ENCODE peak calls at places on chromosomes 11 and 22, in eight cellular contexts. E is tibial nerve, B is suprapubic skin, L is GM12878, U is A549, Z is SK-N-SH, P is esophagus muscularis mucosa, M is H1. H is an unnamed sample.

GRCh38 chr11:133164986-133165385 is 367.3 kb downstream of the OPCML start:
- DNase-seq in E (no peak), B (no peak), L (no peak), U (no peak), Z (no peak), P (no peak), M (no peak), H (no peak)

GRCh38 chr11:109547356-109548027 is 125.5 kb downstream of the C11orf87 start:
- DNase-seq in E (no peak), B (no peak), L (no peak), U (no peak), Z (no peak), P (no peak), M (no peak), H (no peak)

GRCh38 chr11:113896156-113896879 is 8.3 kb upstream of the HTR3B start:
- DNase-seq in E (peak; percentile 54), B (no peak), L (no peak), U (peak; percentile 22), Z (peak; percentile 61), P (no peak), M (no peak), H (no peak)

GRCh38 chr22:32237905-32238304 is 17.2 kb downstream of the SLC5A4 start:
- DNase-seq in E (no peak), B (no peak), L (no peak), U (no peak), Z (no peak), P (no peak), M (no peak), H (no peak)

GRCh38 chr11:35523351-35523768 is 2.1 kb downstream of the PAMR1 start:
- DNase-seq in E (no peak), B (no peak), L (no peak), U (no peak), Z (no peak), P (no peak), M (no peak), H (no peak)

GRCh38 chr11:132310390-132311375 is 940.3 kb downstream of the NTM start:
- DNase-seq in E (no peak), B (no peak), L (no peak), U (no peak), Z (peak; percentile 71), P (no peak), M (no peak), H (no peak)

GRCh38 chr22:39308614-39309363 is 10.6 kb downstream of the RPL3 start:
- DNase-seq in E (peak; percentile 53), B (peak; percentile 88), L (no peak), U (peak; percentile 78), Z (no peak), P (no peak), M (no peak), H (peak; percentile 89)

GRCh38 chr11:100442017-100442416 is 245.1 kb upstream of the ARHGAP42 start:
- DNase-seq in E (no peak), B (no peak), L (no peak), U (no peak), Z (no peak), P (no peak), M (no peak), H (no peak)

GRCh38 chr11:111936045-111936400 is 1.1 kb upstream of the DIXDC1 start:
- DNase-seq in E (no peak), B (no peak), L (no peak), U (no peak), Z (no peak), P (no peak), M (no peak), H (no peak)

GRCh38 chr22:46830001-46830715 is 67.7 kb downstream of the TBC1D22A start:
- DNase-seq in E (peak; percentile 52), B (no peak), L (no peak), U (peak; percentile 69), Z (peak; percentile 61), P (peak; percentile 91), M (no peak), H (peak; percentile 82)

GRCh38 chr22:20418211-20418788 is 19.3 kb downstream of the SCARF2 start:
- DNase-seq in E (peak; percentile 71), B (peak; percentile 87), L (no peak), U (peak; percentile 78), Z (peak; percentile 88), P (no peak), M (no peak), H (peak; percentile 96)

GRCh38 chr22:48592931-48593330 is 1234.7 kb downstream of the BRD1 start:
- DNase-seq in E (no peak), B (no peak), L (no peak), U (no peak), Z (no peak), P (no peak), M (no peak), H (no peak)

GRCh38 chr22:37643225-37643847 is 3.9 kb downstream of the SH3BP1 start:
- DNase-seq in E (peak; percentile 96), B (peak; percentile 89), L (no peak), U (peak; percentile 59), Z (peak; percentile 91), P (peak; percentile 95), M (no peak), H (peak; percentile 92)

GRCh38 chr22:19933328-19934241 is 8.0 kb upstream of the COMT start:
- DNase-seq in E (no peak), B (no peak), L (no peak), U (no peak), Z (no peak), P (no peak), M (no peak), H (no peak)

GRCh38 chr11:1762537-1763302 is 1.0 kb downstream of the CTSD start:
- DNase-seq in E (peak; percentile 53), B (no peak), L (no peak), U (peak; percentile 69), Z (no peak), P (no peak), M (no peak), H (no peak)

GRCh38 chr11:47062736-47063135 is 113.9 kb downstream of the ARFGAP2 start:
- DNase-seq in E (no peak), B (no peak), L (no peak), U (no peak), Z (no peak), P (no peak), M (no peak), H (no peak)

GRCh38 chr11:30424851-30425250 is 101.9 kb downstream of the ARL14EP start:
- DNase-seq in E (no peak), B (no peak), L (no peak), U (no peak), Z (no peak), P (no peak), M (no peak), H (no peak)
- H3K27ac ChIP-seq in E (no peak overlapping the region), B (no peak overlapping the region), L (no peak overlapping the region), U (no peak overlapping the region), Z (no peak overlapping the region), P (no peak overlapping the region), M (no peak overlapping the region), H (no peak overlapping the region)

GRCh38 chr11:66186470-66186869 is 82.0 kb upstream of the RAB1B start:
- DNase-seq in E (no peak), B (no peak), L (no peak), U (no peak), Z (no peak), P (no peak), M (no peak), H (no peak)

GRCh38 chr11:66187453-66187852 is 81.0 kb upstream of the RAB1B start:
- DNase-seq in E (no peak), B (no peak), L (no peak), U (no peak), Z (no peak), P (no peak), M (no peak), H (no peak)

GRCh38 chr11:66181632-66182345 is 86.7 kb upstream of the RAB1B start:
- DNase-seq in E (no peak), B (no peak), L (no peak), U (no peak), Z (no peak), P (no peak), M (no peak), H (no peak)

GRCh38 chr11:66183581-66184048 is 84.8 kb upstream of the RAB1B start:
- DNase-seq in E (no peak), B (no peak), L (no peak), U (peak; percentile 62), Z (no peak), P (no peak), M (no peak), H (no peak)

DNA sequence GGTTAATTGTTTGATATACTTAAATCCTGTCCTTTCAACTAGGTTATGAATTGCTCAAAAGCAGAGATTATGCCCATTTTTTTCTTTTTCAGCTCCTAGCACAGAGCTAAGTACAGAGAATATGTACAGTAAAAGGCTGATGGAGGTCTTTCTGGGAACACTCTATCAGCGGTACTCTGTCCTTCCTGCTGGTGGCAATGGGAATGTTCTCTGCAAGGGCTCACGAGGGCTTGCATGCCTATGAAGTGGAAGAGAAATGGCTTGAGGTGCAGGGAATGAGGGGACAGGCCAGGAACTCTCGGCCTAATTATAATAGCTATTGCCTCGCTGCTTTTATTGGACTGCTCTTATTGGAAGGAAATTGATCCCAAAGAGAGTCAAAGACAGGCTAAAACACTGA is 83.7 kb upstream of the RAB1B start:
- DNase-seq in E (no peak), B (no peak), L (no peak), U (no peak), Z (no peak), P (no peak), M (no peak), H (no peak)
- TF ChIP-seq EP300 in E (no peak), B (no peak), L (no peak), U (no peak), Z (no peak), P (no peak), M (no peak), H (no peak)

DNA sequence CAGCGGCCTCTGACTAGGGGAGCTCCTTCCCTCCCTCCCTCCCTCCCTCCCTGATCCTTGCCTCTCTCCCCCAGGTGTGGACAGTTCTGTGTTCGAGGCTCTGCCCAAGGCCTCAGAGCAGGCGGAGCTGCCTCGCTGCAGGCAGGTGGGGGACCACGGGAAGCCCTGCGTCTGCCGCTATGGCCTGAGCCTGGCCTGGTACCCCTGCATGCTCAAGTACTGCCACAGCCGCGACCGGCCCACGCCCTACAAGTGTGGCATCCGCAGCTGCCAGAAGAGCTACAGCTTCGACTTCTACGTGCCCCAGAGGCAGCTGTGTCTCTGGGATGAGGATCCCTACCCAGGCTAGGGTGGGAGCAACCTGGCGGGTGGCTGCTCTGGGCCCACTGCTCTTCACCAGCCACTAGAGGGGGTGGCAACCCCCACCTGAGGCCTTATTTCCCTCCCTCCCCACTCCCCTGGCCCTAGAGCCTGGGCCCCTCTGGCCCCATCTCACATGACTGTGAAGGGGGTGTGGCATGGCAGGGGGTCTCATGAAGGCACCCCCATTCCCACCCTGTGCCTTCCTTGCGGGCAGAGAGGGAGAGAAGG is 11.1 kb upstream of the POU2F3 start:
- DNase-seq in E (no peak), B (no peak), L (no peak), U (no peak), Z (peak; percentile 69), P (no peak), M (no peak), H (no peak)
- TF ChIP-seq CTCF in E (no peak), B (no peak), L (peak; percentile 38), U (no peak), Z (peak; percentile 35), P (no peak), M (peak; percentile 64), H (no peak)

DNA sequence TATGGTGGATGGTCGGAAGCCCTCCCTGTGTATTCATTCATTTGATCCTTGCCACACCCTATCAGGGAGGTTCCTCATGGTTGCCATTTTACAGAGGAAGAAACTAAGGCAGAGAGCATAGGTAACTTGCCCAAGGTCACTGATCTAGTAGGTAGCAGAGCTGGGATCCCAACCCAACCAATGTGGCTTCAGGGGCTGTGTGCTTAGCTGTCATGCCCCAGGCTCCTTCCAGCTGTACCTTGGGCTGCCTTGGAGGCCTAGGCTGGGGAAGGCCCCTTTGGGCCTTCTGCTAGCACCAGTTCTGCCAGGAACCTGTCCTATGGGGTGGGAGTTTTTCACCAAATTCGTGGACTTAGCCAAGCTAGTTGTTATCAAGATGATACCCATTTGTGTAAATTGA is 8.6 kb downstream of the BAD start:
- DNase-seq in E (no peak), B (no peak), L (no peak), U (no peak), Z (no peak), P (no peak), M (no peak), H (no peak)
- H3K27ac ChIP-seq in E (no peak overlapping the region), B (no peak overlapping the region), L (no peak overlapping the region), U (no peak overlapping the region), Z (no peak overlapping the region), P (no peak overlapping the region), M (no peak overlapping the region), H (no peak overlapping the region)

H was measured in sigmoid colon.